ENCODE peak calls at places on chromosome 2, in five cellular contexts. P is substantia nigra; A is Kasumi-1; S is omental fat pad; B is activated naive CD4-positive, alpha-beta T cell treated with Interleukin-2 at 50 U/mL for 16 hours. U is an unnamed sample.

GRCh38 chr2:165469417-165469816 is at the start of gene CSRNP3:
- DNase-seq in B (no peak), A (no peak), S (no peak), P (peak; percentile 16), U (peak; percentile 72)

GRCh38 chr2:120762341-120763061 is 26.8 kb downstream of the GLI2 start:
- DNase-seq in S (no peak), A (no peak), P (no peak), B (no peak), U (peak; percentile 68)

GRCh38 chr2:112547333-112547732 is 5.1 kb downstream of the POLR1B start:
- DNase-seq in P (no peak), A (peak; percentile 18), S (no peak), B (no peak), U (no peak)

GRCh38 chr2:130336877-130337734 is 5.6 kb upstream of the IMP4 start:
- DNase-seq in S (peak; percentile 55), A (no peak), B (peak; percentile 67), P (no peak), U (no peak)

GRCh38 chr2:2743164-2743571 is 412.1 kb upstream of the MYT1L start:
- DNase-seq in S (no peak), A (no peak), B (no peak), P (no peak), U (no peak)

GRCh38 chr2:102262218-102263129 is 48.9 kb upstream of the IL1RL1 start:
- DNase-seq in B (no peak), A (peak; percentile 17), P (no peak), S (no peak), U (no peak)

GRCh38 chr2:160737247-160737646 is 243.6 kb upstream of the RBMS1 start:
- DNase-seq in P (no peak), S (no peak), A (no peak), B (no peak), U (no peak)

GRCh38 chr2:214671330-214671850 is 138.1 kb downstream of the BARD1 start:
- DNase-seq in A (no peak), S (no peak), B (no peak), P (no peak), U (no peak)

GRCh38 chr2:19667536-19667949 is 234.2 kb downstream of the TTC32 start:
- DNase-seq in S (no peak), P (no peak), A (no peak), B (no peak), U (peak; percentile 43)